ENCODE peak calls at places on chromosomes 2 and 18, in nine cellular contexts. X is IMR-90; L is fibroblast of mammary gland; C is fibroblast of pulmonary artery; U is aorta; B is retina; R is CD4-positive, CD25-positive, alpha-beta regulatory T cell; M is CD8-positive, alpha-beta memory T cell; E is Right ventricle myocardium inferior. T is an unnamed sample.

GRCh38 chr2:191358325-191359025 is 113.3 kb downstream of the MYO1B start:
- DNase-seq in M (no peak), C (no peak), X (peak), U (no peak), E (no peak), R (no peak), L (no peak), B (no peak), T (no peak)

GRCh38 chr18:49747876-49748275 is 65.5 kb downstream of the ACAA2 start:
- DNase-seq in C (peak), L (no peak), U (no peak), B (no peak), M (no peak), R (no peak), E (no peak), X (no peak), T (no peak)

GRCh38 chr2:85437488-85438290 is 19.2 kb downstream of the SH2D6 start:
- DNase-seq in B (peak), U (peak), X (peak), R (peak), M (peak), C (peak), E (peak), L (peak), T (peak)

GRCh38 chr18:33576999-33577687 is 876 bp upstream of the ASXL3 start:
- DNase-seq in C (no peak), X (no peak), U (no peak), B (no peak), R (no peak), E (no peak), L (no peak), M (no peak), T (no peak)

GRCh38 chr2:168849610-168850009 is 40.6 kb downstream of the SPC25 start:
- DNase-seq in L (peak), C (peak), E (no peak), M (no peak), U (no peak), X (peak), B (no peak), R (no peak), T (no peak)

GRCh38 chr2:140696449-140696848 is 1434.4 kb downstream of the LRP1B start:
- DNase-seq in E (no peak), C (no peak), B (no peak), R (no peak), U (no peak), L (no peak), M (no peak), X (no peak), T (no peak)

GRCh38 chr2:153668923-153669322 is 190.4 kb upstream of the RPRM start:
- DNase-seq in L (no peak), R (no peak), C (no peak), E (no peak), B (no peak), M (no peak), X (no peak), U (no peak), T (no peak)

GRCh38 chr2:157466764-157467163 is 22.9 kb upstream of the CYTIP start:
- DNase-seq in L (no peak), C (no peak), M (no peak), R (no peak), E (no peak), B (no peak), U (no peak), X (no peak), T (no peak)

GRCh38 chr2:237383991-237384671 is 29.8 kb downstream of the COL6A3 start:
- DNase-seq in B (no peak), C (peak), M (no peak), E (no peak), L (peak), X (peak), U (no peak), R (no peak), T (no peak)

GRCh38 chr2:165837122-165837521 is 43.1 kb upstream of the GALNT3 start:
- DNase-seq in L (peak), E (no peak), C (peak), B (no peak), R (no peak), M (no peak), U (no peak), X (peak), T (no peak)

GRCh38 chr18:75218064-75218463 is 7.5 kb downstream of the TSHZ1 start:
- DNase-seq in E (no peak), L (no peak), X (no peak), B (no peak), U (no peak), M (no peak), R (no peak), C (no peak), T (no peak)

GRCh38 chr2:241851325-241852115 is 7.2 kb downstream of the PDCD1 start:
- DNase-seq in L (no peak), M (no peak), R (no peak), B (no peak), X (no peak), E (peak), U (no peak), C (no peak), T (no peak)

T was measured in putamen.